ENCODE peak calls at places on chromosomes 2 and 18, in seven cellular contexts. A is iPS DF 6.9; K is activated T-helper 2 cell treated with anti-CD3 and anti-CD28 coated beads, Interferon-gamma antibody, Interleukin-2, Interleukin-4, amounts not matched to agents 10 μg/mL and 5 μg/mL and 100 μg/mL, durations not matched to agents 14 hours and 24 hours and 36 hours; J is T1000; S is naive thymus-derived CD4-positive, alpha-beta T cell; B is neural crest cell; D is iris pigment epithelial cell. I is an unnamed sample.

GRCh38 chr2:157325786-157326185 is at the start of gene ERMN:
- DNase-seq in A (no peak), K (no peak), J (no peak), S (no peak), B (no peak), D (no peak), I (peak)

GRCh38 chr2:65057391-65058052 is 1.3 kb downstream of the CEP68 start:
- DNase-seq in A (no peak), K (peak), J (no peak), S (no peak), B (no peak), D (peak), I (no peak)

GRCh38 chr18:79707671-79708070 is 28.1 kb downstream of the CTDP1 start:
- DNase-seq in A (no peak), K (no peak), J (no peak), S (no peak), B (no peak), D (no peak), I (no peak)

GRCh38 chr2:60552096-60552850 is 1.2 kb downstream of the BCL11A start:
- DNase-seq in A (no peak), K (no peak), J (no peak), S (no peak), B (no peak), D (no peak), I (no peak)

GRCh38 chr18:65671621-65672415 is 79.0 kb upstream of the CDH7 start:
- DNase-seq in A (no peak), K (no peak), J (no peak), S (no peak), B (no peak), D (no peak), I (no peak)

GRCh38 chr2:17539993-17540812 is at the start of gene VSNL1:
- DNase-seq in A (peak), K (no peak), J (no peak), S (no peak), B (peak), D (peak), I (peak)

GRCh38 chr2:58930541-58930940 is 689.4 kb upstream of the FANCL start:
- DNase-seq in A (no peak), K (no peak), J (no peak), S (no peak), B (no peak), D (no peak), I (no peak)

GRCh38 chr2:224885836-224886547 is 156.3 kb downstream of the DOCK10 start:
- DNase-seq in A (no peak), K (no peak), J (no peak), S (no peak), B (no peak), D (peak), I (no peak)

GRCh38 chr2:48753228-48753627 is 2.3 kb downstream of the LHCGR start:
- DNase-seq in A (no peak), K (no peak), J (no peak), S (no peak), B (no peak), D (no peak), I (no peak)

GRCh38 chr2:70706026-70706795 is 61.8 kb downstream of the ADD2 start:
- DNase-seq in A (no peak), K (no peak), J (no peak), S (no peak), B (no peak), D (no peak), I (no peak)

GRCh38 chr2:109134741-109135571 is 6.0 kb downstream of the SH3RF3 start:
- DNase-seq in A (no peak), K (no peak), J (no peak), S (no peak), B (no peak), D (no peak), I (no peak)

I was measured in C1 segment of cervical spinal cord.